ENCODE peak calls at places on chromosomes 7 and 10, in eight cellular contexts. D is fibroblast of lung, G is upper lobe of right lung, V is mammary epithelial cell, U is SK-N-SH, M is DND-41, N is prostate gland, E is heart left ventricle. I is an unnamed sample. For H3K4me1, the result is how much of the 10 kb centered on the place peaks cover.

GRCh38 chr7:4023502-4023901 is 658.6 kb upstream of the FOXK1 start:
- DNase-seq in E (no peak), V (no peak), D (no peak), N (no peak), U (no peak), M (no peak), G (no peak), I (no peak)

GRCh38 chr7:99835189-99835588 is 7.4 kb downstream of the CYP3A43 start:
- DNase-seq in V (no peak), N (no peak), D (no peak), G (no peak), U (no peak), M (no peak), E (no peak), I (no peak)

GRCh38 chr7:121076350-121077164 is 88.0 kb downstream of the CPED1 start:
- DNase-seq in U (no peak), E (no peak), V (peak), M (no peak), N (no peak), G (no peak), D (peak), I (no peak)

GRCh38 chr7:108384721-108385483 is 71.3 kb downstream of the NRCAM start:
- DNase-seq in M (no peak), D (no peak), G (no peak), U (no peak), E (no peak), V (no peak), N (no peak), I (no peak)

GRCh38 chr7:155643804-155644177 is 670 bp upstream of the RBM33 start:
- DNase-seq in E (no peak), D (peak), V (no peak), M (no peak), U (no peak), G (no peak), N (no peak), I (no peak)

GRCh38 chr10:22568928-22569327 is 145.4 kb downstream of the PIP4K2A start:
- DNase-seq in M (no peak), D (no peak), V (no peak), N (no peak), G (no peak), E (no peak), U (no peak), I (no peak)

GRCh38 chr10:99621454-99622246 is 1.4 kb upstream of the SLC25A28 start:
- DNase-seq in N (no peak), M (no peak), U (peak), D (no peak), G (no peak), E (no peak), V (peak), I (no peak)

GRCh38 chr7:142960955-142961512 is 1.1 kb downstream of the KEL start:
- DNase-seq in G (no peak), V (no peak), N (no peak), D (no peak), U (no peak), M (no peak), E (no peak), I (no peak)

GRCh38 chr7:129855234-129855673 is 97.5 kb downstream of the UBE2H start:
- DNase-seq in V (no peak), U (no peak), G (no peak), N (no peak), D (peak), M (no peak), E (no peak), I (no peak)

GRCh38 chr7:36658603-36659516 is 65.4 kb downstream of the AOAH start:
- DNase-seq in U (no peak), M (no peak), G (no peak), V (peak), D (peak), E (no peak), N (no peak), I (no peak)

DNA sequence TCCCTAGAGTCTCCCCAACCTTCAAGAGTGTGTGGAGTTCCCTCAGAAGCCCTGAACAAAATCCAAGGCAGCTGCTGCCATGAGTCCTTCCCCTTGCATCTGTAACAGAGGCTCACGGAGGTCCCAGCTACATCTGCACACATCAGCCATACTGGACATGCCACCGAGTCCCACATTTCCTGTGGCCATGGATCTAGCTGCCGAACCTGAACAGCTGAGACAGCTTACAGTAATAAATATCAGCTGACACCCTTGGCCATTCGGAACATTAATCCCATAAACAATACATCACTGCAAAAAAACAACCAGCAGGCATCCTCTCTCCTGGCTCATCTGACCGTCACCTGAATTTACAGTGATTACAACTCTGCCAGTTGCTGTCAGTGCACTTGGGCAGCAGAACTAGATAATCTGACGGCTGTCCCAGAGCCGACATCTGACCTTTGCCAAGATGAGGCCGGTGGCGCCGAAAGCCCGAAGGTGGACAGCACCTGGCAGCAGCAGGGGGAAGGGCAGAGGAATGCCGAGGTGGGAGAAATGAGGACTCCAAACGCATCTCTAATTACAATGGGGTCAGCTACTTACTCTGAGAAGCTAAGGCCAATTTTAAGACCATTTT is 33.6 kb downstream of the TRIM8 start:
- DNase-seq in N (no peak), E (no peak), M (no peak), D (no peak), U (no peak), G (no peak), V (no peak), I (no peak)
- H3K27ac ChIP-seq in N (peak), E (peak), M (no peak), D (peak), U (no peak), G (peak), V (no peak), I (no peak)

DNA sequence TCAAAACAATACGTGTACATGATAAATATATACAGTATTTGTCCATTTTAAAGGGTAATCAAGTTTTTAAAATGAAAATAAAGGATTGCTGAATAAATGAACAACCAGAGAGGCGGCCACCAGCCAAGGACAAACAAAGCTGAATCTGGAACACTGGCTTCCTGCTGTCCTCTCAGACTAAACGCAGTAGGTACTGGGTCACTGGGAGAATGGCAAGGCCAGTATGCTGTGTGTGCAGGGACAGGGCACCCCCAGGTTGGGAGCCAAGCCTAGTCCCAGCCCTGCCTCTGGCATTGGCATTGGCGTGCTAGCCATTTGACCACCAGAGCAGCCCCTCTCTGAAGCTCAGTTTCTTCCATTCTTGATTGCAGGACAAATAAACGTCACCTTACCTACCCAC is 33.8 kb downstream of the DLG5 start:
- DNase-seq in D (no peak), G (no peak), E (no peak), V (no peak), N (no peak), U (no peak), M (no peak), I (no peak)
- H3K4me1 ChIP-seq in D (under half), G (under half), E (under half), V (under half), N (under half), U (half or more), M (under half), I (under half)

GRCh38 chr10:18334116-18334867 is 194.1 kb downstream of the CACNB2 start:
- DNase-seq in D (no peak), U (no peak), M (no peak), G (no peak), E (no peak), V (no peak), N (no peak), I (no peak)

GRCh38 chr10:18332484-18332883 is 192.3 kb downstream of the CACNB2 start:
- DNase-seq in N (no peak), G (no peak), U (no peak), D (no peak), V (no peak), E (no peak), M (no peak), I (no peak)

GRCh38 chr10:18328941-18329340 is 188.7 kb downstream of the CACNB2 start:
- DNase-seq in M (no peak), V (no peak), D (no peak), E (no peak), U (no peak), N (no peak), G (no peak), I (no peak)

GRCh38 chr10:18332048-18332447 is 191.8 kb downstream of the CACNB2 start:
- DNase-seq in M (no peak), N (no peak), D (no peak), U (no peak), E (no peak), G (no peak), V (no peak), I (no peak)

DNA sequence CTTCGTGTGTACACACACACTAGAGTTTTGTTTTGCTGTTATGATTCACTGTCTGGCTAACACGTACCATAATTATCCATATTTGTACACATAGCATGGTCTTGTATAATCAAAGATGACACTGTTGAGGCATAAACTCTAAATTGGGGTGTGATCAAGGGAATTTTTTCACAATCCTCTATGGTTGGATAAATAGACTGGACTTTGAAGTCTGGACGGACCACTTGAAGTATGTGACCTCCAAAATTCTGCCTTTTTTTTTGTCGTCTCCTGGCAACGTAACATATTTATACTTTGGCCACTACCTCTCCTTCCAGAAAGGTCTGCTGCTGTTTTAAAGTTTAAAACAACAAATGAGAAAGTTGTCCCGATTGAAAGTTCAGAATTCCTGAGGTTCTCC is 193.4 kb downstream of the CACNB2 start:
- DNase-seq in U (no peak), M (no peak), E (no peak), N (no peak), V (no peak), D (no peak), G (no peak), I (no peak)
- H3K27ac ChIP-seq in U (no peak), M (no peak), E (peak), N (no peak), V (no peak), D (no peak), G (no peak), I (peak)

GRCh38 chr10:30026578-30026977 is 32.8 kb downstream of the JCAD start:
- DNase-seq in U (no peak), D (no peak), V (no peak), N (no peak), M (no peak), E (no peak), G (no peak), I (no peak)
- H3K4me1 ChIP-seq in U (under half), D (under half), V (under half), N (under half), M (under half), E (under half), G (under half), I (under half)

DNA sequence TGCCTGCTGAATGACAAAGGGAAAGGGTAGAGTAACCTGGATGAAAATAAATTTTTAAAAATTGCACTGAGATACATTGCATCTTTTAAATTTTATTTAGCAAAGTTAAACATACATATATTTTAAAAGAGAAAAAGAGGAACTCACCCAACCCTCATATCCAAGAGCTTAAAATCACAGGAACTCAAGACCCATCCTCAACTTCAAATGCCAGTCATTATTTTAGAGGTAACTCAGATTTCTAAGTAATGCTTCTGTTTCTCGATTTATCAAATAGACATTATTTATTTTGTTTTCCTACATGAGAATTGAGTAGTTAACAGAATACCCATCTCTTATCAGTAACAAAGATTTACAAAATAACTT is 32.4 kb upstream of the KMT2E start:
- DNase-seq in M (no peak), U (no peak), E (no peak), D (no peak), N (no peak), G (no peak), V (no peak), I (no peak)
- H3K27ac ChIP-seq in M (no peak), U (peak), E (peak), D (peak), N (peak), G (peak), V (peak), I (peak)